ENCODE peak calls at places on chromosomes 6 and 20, in seven cellular contexts. B is SK-N-SH, D is GM12878, E is HCT116, R is K562, S is HepG2, A is H1. Q is an unnamed sample.

GRCh38 chr6:39029156-39030011 is 19.2 kb upstream of the GLP1R start:
- DNase-seq in E (peak), R (peak), S (peak), A (no peak), D (no peak), B (peak), Q (peak)

GRCh38 chr6:98974309-98974708 is 26.6 kb upstream of the FBXL4 start:
- DNase-seq in D (no peak), R (no peak), S (no peak), B (no peak), A (no peak), E (no peak), Q (no peak)

GRCh38 chr20:47368301-47368700 is 11.8 kb upstream of the ZMYND8 start:
- DNase-seq in D (no peak), A (no peak), B (no peak), R (no peak), S (no peak), E (no peak), Q (no peak)

GRCh38 chr6:149139782-149140136 is 177.8 kb upstream of the TAB2 start:
- DNase-seq in A (no peak), S (no peak), E (no peak), B (no peak), R (no peak), D (no peak), Q (no peak)

GRCh38 chr6:163533443-163533842 is 118.9 kb downstream of the QKI start:
- DNase-seq in S (peak), A (no peak), B (no peak), R (no peak), D (no peak), E (no peak), Q (no peak)

GRCh38 chr20:60884277-60884676 is 367.8 kb upstream of the CDH4 start:
- DNase-seq in A (no peak), B (no peak), R (no peak), E (no peak), S (no peak), D (no peak), Q (no peak)

GRCh38 chr6:2782825-2783187 is 17.6 kb downstream of the WRNIP1 start:
- DNase-seq in S (no peak), R (no peak), E (no peak), D (no peak), B (no peak), A (no peak), Q (no peak)

GRCh38 chr6:78551361-78551760 is 316.0 kb upstream of the IRAK1BP1 start:
- DNase-seq in D (no peak), S (no peak), E (no peak), A (no peak), R (no peak), B (no peak), Q (no peak)

GRCh38 chr6:138544521-138544920 is 45.2 kb upstream of the NHSL1 start:
- DNase-seq in B (no peak), E (no peak), S (no peak), D (no peak), A (no peak), R (no peak), Q (no peak)

GRCh38 chr20:36093025-36093803 is 61.3 kb upstream of the EPB41L1 start:
- DNase-seq in A (no peak), S (no peak), R (no peak), E (no peak), B (peak), D (no peak), Q (peak)

GRCh38 chr20:40890635-40891034 is 138.0 kb upstream of the TOP1 start:
- DNase-seq in E (no peak), B (no peak), S (no peak), A (no peak), R (no peak), D (no peak), Q (no peak)

GRCh38 chr6:41779793-41780622 is at the start of gene FRS3:
- DNase-seq in D (peak), S (peak), A (peak), E (peak), R (peak), B (peak), Q (peak)

GRCh38 chr6:135995160-135995898 is 143.8 kb downstream of the PDE7B start:
- DNase-seq in E (no peak), S (no peak), B (no peak), R (no peak), D (no peak), A (no peak), Q (no peak)

GRCh38 chr6:139153876-139154275 is 19.0 kb downstream of the HECA start:
- DNase-seq in A (no peak), D (no peak), S (no peak), R (no peak), E (no peak), B (no peak), Q (no peak)

GRCh38 chr6:77987035-77987384 is 334.2 kb downstream of the MEI4 start:
- DNase-seq in B (no peak), E (no peak), D (no peak), R (no peak), A (no peak), S (no peak), Q (no peak)

GRCh38 chr6:50837589-50838445 is 19.1 kb downstream of the TFAP2B start:
- DNase-seq in E (no peak), D (no peak), A (no peak), S (peak), B (no peak), R (no peak), Q (no peak)

GRCh38 chr6:51199733-51200132 is 381.1 kb downstream of the TFAP2B start:
- DNase-seq in R (no peak), D (no peak), B (no peak), A (no peak), E (no peak), S (no peak), Q (peak)

DNA sequence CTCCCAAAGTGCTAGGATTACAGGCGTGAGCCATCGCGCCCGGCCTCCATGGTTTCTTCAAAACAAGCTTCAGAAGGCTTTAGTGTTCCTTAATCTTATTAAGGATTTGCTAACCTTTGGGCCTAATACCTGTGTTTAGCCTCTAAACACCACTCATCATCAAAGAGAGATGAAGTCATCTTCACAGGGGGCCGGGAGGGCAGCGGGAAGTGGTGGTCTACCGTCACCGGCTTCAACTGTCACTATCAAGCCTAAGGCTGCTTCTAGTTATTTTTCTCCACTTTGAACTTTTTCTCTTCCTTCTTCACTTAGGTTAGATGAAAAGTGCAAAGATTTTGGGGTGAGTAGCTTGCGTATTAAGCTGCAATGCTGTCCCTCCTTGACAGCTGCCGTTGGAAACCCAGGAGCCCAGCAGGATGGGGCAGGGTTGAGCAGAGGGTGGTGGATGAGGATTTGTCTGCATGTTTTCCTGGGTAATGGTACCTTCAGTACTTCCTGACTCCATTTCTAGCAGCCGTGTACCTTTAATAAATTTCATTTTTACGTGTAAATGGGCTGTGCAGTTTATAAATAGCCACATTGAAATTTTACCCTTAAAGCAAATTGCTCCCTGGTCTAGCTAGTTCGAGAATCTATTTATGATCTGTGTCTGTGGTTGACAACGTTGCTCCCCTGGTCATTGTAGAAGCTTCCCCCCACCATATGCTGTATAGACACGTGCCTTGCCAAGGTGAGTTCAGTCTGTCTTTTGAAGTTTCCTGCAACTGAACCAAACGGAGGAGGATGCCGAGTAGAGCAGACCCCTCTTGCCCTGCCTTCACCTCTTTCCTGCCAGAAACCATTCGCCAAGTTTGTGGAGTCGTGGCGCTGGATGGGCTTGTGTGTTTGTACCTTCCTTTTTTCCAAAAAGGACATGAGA is 64.8 kb downstream of the SYNJ2 start:
- DNase-seq in B (no peak), A (no peak), E (no peak), R (no peak), S (no peak), D (no peak), Q (no peak)
- TF ChIP-seq JUND in B (no peak), A (no peak), E (no peak), R (no peak), S (no peak), D (no peak), Q (no peak)

DNA sequence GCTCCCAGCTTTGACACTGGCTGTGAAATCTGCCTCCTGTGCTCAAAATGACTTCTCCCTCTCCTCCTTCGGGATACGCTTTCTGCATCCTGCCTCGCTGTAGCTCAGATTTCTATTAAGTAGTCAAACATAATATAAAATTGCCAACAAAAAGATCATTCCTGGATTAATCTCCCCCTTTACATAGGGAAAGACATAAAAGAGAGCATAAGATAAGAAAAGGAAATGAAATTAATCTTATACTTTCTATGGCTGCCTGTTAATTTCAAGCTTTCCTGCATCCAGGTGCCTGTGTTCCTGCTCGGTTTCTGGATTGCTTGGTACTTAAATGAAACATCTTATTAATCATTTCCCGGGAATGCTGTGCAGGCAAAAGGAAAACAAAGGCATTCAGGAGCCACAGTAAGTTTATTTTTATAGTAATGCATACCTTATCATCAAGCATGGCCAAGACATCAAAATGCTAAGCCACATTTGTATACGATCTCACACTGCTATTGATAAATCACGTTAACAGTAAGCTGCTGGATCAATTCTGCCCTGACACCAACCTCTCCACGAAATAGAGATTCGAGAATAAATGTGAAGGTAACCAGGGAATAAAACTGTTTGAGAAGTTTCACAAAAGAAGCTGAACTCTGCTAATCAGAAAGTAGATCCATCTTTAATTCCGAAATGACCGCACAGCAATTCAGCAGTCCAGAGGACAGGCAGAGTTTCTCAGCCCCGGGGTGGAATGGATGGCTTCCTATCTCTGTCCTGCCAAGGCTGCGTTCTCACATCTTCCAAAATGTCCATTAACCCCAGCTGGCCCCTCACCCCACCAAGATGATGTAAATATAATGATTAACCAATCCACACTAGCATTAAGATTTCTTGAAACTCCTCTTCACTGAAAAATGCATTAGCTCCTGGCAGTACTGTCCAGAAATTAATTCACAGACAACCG is 32.6 kb upstream of the APCDD1L start:
- DNase-seq in A (no peak), D (no peak), E (no peak), B (no peak), S (no peak), R (no peak), Q (no peak)
- TF ChIP-seq JUND in A (no peak), D (no peak), E (no peak), B (no peak), S (no peak), R (no peak), Q (no peak)

GRCh38 chr6:25137497-25137896 is 141.7 kb upstream of the CARMIL1 start:
- DNase-seq in D (no peak), R (no peak), A (no peak), E (no peak), S (no peak), B (no peak), Q (no peak)
- TF ChIP-seq JUND in D (no peak), R (no peak), A (no peak), E (no peak), S (no peak), B (no peak), Q (no peak)

DNA sequence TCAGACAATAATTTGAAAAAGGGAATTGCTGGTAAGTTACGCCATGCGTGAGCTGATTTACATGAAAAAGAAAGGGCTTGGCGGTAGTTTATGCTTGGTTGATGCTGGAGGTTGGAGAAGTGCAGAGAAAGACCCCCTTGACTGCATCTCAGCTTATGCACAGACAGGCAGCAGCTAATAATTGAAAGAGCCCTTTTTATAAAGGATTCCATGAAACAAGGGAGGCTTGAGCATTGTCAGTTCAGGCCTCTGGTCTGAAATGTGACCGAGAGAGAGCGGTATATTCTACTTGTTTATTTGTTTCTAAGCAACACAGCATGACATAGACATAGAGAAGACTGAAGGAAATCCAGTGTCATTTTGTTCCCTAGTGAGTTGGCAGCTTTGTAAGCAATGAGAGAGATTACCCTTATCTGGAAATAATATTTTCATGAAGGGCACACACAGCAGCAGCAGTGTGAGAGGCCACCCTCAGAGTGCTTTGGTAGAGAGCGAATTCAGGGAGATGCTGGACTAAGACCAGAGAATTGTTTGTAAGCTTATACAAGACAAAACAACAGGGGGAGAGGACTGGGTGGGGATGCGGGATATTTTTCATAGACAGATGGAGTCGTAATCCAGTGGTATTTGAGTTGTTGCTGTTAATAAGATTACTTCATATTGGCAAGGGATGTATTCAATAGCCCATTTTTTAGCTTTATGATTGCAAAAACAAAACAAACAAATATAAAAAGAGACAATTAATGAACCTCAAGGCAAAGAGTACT is 34.6 kb upstream of the LAMA2 start:
- DNase-seq in B (no peak), A (no peak), S (no peak), R (no peak), D (no peak), E (no peak), Q (no peak)
- TF ChIP-seq JUND in B (no peak), A (no peak), S (no peak), R (no peak), D (no peak), E (no peak), Q (no peak)